ENCODE peak calls at places on chromosomes 11 and 22, in six cellular contexts. M is A549, E is PC-3, D is tibial artery, S is cardiac fibroblast, N is lower lobe of right lung. V is an unnamed sample.

GRCh38 chr11:93039841-93040240 is 70.4 kb downstream of the MTNR1B start:
- DNase-seq in M (no peak), E (no peak), D (no peak), S (peak), N (no peak), V (no peak)

GRCh38 chr11:134932761-134933160 is 520.7 kb upstream of the B3GAT1 start:
- DNase-seq in M (no peak), E (no peak), D (no peak), S (no peak), N (no peak), V (no peak)

GRCh38 chr11:97743205-97743742 is 1277.5 kb upstream of the CNTN5 start:
- DNase-seq in M (peak), E (no peak), D (no peak), S (peak), N (no peak), V (no peak)

GRCh38 chr11:61814242-61814957 is 2.4 kb downstream of the FADS1 start:
- DNase-seq in M (peak), E (peak), D (peak), S (peak), N (no peak), V (no peak)

GRCh38 chr22:50269573-50270301 is 443 bp downstream of the MAPK11 start:
- DNase-seq in M (no peak), E (peak), D (no peak), S (peak), N (no peak), V (no peak)

GRCh38 chr11:9254416-9254815 is 10.7 kb downstream of the DENND5A start:
- DNase-seq in M (no peak), E (no peak), D (no peak), S (no peak), N (no peak), V (no peak)

GRCh38 chr11:67345949-67346819 is 7.2 kb downstream of the POLD4 start:
- DNase-seq in M (peak), E (peak), D (peak), S (peak), N (no peak), V (no peak)

GRCh38 chr11:123653405-123653996 is 923 bp downstream of the SCN3B start:
- DNase-seq in M (peak), E (peak), D (no peak), S (no peak), N (no peak), V (no peak)

GRCh38 chr11:102293873-102294601 is 23.2 kb upstream of the BIRC3 start:
- DNase-seq in M (peak), E (peak), D (no peak), S (peak), N (no peak), V (peak)

GRCh38 chr22:44625981-44626687 is 75.9 kb upstream of the PRR5 start:
- DNase-seq in M (peak), E (peak), D (peak), S (peak), N (peak), V (no peak)

GRCh38 chr11:111336582-111337256 is 38.4 kb downstream of the POU2AF3 start:
- DNase-seq in M (no peak), E (no peak), D (no peak), S (peak), N (no peak), V (no peak)

GRCh38 chr11:40293655-40294342 is 1165.7 kb downstream of the LRRC4C start:
- DNase-seq in M (peak), E (peak), D (peak), S (peak), N (peak), V (peak)

GRCh38 chr22:40723396-40723933 is 44.2 kb downstream of the MCHR1 start:
- DNase-seq in M (no peak), E (no peak), D (no peak), S (no peak), N (no peak), V (no peak)

GRCh38 chr22:39999144-39999757 is 4.5 kb downstream of the FAM83F start:
- DNase-seq in M (peak), E (no peak), D (no peak), S (peak), N (no peak), V (no peak)

GRCh38 chr11:125425601-125426000 is 70.5 kb downstream of the FEZ1 start:
- DNase-seq in M (no peak), E (no peak), D (peak), S (no peak), N (no peak), V (no peak)

GRCh38 chr22:40310081-40310770 is 36.1 kb upstream of the ADSL start:
- DNase-seq in M (no peak), E (no peak), D (no peak), S (peak), N (no peak), V (peak)

GRCh38 chr11:79430280-79430679 is 10.6 kb downstream of the TENM4 start:
- DNase-seq in M (no peak), E (no peak), D (no peak), S (no peak), N (no peak), V (no peak)

GRCh38 chr11:113952070-113952469 is 22.8 kb upstream of the HTR3A start:
- DNase-seq in M (no peak), E (no peak), D (no peak), S (no peak), N (no peak), V (no peak)

GRCh38 chr11:71992331-71992730 is 6.4 kb upstream of the IL18BP start:
- DNase-seq in M (no peak), E (no peak), D (no peak), S (no peak), N (no peak), V (no peak)
- H3K4me3 ChIP-seq in M (no peak), E (no peak), D (no peak), S (no peak), N (no peak), V (no peak)

DNA sequence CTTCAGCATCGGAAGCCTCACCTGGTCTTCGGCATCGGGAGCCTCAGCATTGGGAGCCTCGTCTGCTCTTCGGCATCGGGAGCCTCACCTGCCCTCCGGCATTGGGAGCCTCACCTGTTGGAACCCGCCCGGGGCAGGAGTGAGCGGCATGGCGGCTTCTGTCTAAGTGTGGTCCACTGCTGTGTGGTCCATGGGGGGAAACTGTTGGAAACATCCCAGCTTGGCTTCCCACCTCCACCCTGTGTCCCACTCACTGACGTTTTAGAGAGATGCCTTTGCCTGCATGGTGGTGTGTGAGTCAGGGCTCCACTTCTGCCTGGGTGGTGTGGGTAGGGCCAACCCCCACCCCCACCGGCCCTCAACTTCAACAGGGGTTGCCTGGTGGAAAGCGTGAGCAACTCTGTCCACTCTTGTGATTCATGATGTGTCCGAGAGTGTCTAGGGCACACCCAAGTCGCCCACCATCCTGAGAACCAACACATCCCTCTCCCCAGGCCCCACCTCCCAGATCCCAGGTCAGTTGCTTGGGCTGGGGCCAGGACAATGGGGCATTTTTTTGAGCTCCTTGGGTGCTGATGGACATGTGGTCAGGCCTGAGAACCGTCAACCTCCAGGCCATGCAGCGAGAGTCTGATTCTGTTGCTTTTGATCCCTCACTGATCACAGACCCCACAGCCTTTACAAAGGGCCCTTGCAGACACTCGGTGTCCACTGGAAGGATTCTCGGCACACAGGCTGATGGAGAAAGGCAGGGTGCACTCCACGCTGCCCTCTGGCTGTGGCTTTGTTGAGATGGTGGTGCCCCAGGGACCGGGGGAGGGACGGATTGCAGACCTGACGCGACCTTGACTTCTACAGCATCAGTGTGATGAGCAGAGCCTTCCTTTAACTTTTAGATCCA is 406.7 kb downstream of the TBC1D22A start:
- DNase-seq in M (peak), E (peak), D (peak), S (peak), N (peak), V (no peak)
- TF ChIP-seq CTCF in M (no peak), E (peak), D (no peak), S (peak), N (no peak), V (peak)

GRCh38 chr22:17370036-17370765 is 941 bp downstream of the CECR2 start:
- DNase-seq in M (no peak), E (no peak), D (no peak), S (no peak), N (no peak), V (no peak)

GRCh38 chr22:17368727-17369552 is at the start of gene CECR2:
- DNase-seq in M (peak), E (no peak), D (no peak), S (peak), N (peak), V (no peak)

GRCh38 chr22:17371446-17371845 is 2.2 kb downstream of the CECR2 start:
- DNase-seq in M (no peak), E (no peak), D (no peak), S (no peak), N (no peak), V (no peak)

GRCh38 chr22:17369553-17370035 is 334 bp downstream of the CECR2 start:
- DNase-seq in M (no peak), E (no peak), D (no peak), S (peak), N (peak), V (no peak)

DNA sequence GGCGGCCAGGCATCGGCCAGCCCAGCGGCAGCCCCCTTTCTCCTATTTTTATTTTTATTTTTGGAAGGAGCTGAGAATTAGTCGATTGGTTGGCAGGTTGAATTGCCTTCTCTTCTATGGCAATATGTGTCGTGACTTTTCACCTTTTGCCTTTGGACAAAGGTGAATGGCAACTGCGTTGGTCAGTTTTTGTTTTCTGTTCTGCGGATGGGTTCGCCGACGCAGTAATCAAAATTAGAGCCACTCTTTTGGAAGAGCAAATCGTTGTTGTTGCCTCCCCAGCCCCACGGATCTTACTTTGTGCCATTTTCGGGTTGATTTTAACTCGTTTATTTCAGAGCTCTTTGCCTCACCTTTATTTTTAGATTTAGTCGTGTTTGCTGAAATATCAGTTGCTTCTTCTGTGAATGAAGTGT is 1.5 kb downstream of the CECR2 start:
- DNase-seq in M (no peak), E (no peak), D (no peak), S (no peak), N (no peak), V (no peak)
- H3K4me3 ChIP-seq in M (peak), E (no peak), D (peak), S (peak), N (peak), V (no peak)

GRCh38 chr11:5705688-5706087 is 16.1 kb downstream of the TRIM22 start:
- DNase-seq in M (no peak), E (no peak), D (no peak), S (no peak), N (no peak), V (no peak)
- TF ChIP-seq CTCF in M (no peak), E (no peak), D (no peak), S (no peak), N (no peak), V (no peak)

GRCh38 chr11:45095691-45096010 is 50.8 kb upstream of the PRDM11 start:
- DNase-seq in M (no peak), E (no peak), D (no peak), S (no peak), N (no peak), V (no peak)

GRCh38 chr11:45093761-45094455 is 52.5 kb upstream of the PRDM11 start:
- DNase-seq in M (no peak), E (no peak), D (no peak), S (no peak), N (no peak), V (no peak)

GRCh38 chr11:45092901-45093760 is 53.3 kb upstream of the PRDM11 start:
- DNase-seq in M (no peak), E (peak), D (no peak), S (peak), N (no peak), V (no peak)

GRCh38 chr11:45096636-45097035 is 49.8 kb upstream of the PRDM11 start:
- DNase-seq in M (no peak), E (no peak), D (no peak), S (peak), N (no peak), V (no peak)

GRCh38 chr11:45094958-45095690 is 51.3 kb upstream of the PRDM11 start:
- DNase-seq in M (no peak), E (no peak), D (no peak), S (no peak), N (no peak), V (no peak)
- H3K4me3 ChIP-seq in M (no peak), E (no peak), D (no peak), S (no peak), N (no peak), V (no peak)

DNA sequence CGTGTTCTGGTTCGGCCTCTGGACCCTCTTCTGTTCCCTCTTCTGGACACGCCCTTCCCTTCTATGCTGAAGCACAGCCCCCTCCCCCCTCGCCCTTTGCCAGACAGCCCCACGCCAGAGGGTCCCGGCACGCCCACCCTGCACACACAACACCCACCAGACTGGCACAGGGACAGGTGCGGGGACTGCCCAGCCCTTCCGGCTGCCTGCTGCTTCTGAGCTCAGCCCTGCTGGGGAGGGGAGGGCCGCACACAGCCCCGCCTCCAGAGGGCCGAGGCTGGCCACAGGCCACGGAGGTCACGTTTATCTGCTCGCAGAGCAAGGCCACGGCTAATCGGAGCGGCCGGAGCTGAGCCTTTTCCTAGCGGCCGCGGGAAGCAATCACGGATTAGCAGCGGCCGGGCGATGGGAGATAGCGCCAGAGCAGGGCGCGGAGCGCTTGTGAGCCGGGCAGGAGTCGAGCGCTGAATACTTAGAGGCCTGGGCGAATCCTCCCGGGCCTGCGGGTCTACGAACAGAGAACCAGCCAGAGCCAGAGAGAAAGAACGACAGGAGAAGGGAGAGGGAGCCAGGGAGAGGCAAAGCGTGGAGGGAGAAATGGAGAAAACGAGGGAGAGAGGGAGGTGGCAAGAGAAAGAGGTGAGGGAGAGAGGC is 21.5 kb downstream of the OTUB1 start:
- DNase-seq in M (peak), E (no peak), D (peak), S (peak), N (peak), V (no peak)
- TF ChIP-seq CTCF in M (no peak), E (no peak), D (peak), S (peak), N (peak), V (no peak)

GRCh38 chr11:45902452-45903380 is 4.4 kb downstream of the FREY1 start:
- DNase-seq in M (no peak), E (no peak), D (no peak), S (no peak), N (no peak), V (no peak)

GRCh38 chr11:45900916-45901617 is 6.0 kb downstream of the FREY1 start:
- DNase-seq in M (no peak), E (no peak), D (no peak), S (no peak), N (no peak), V (no peak)

GRCh38 chr11:45899448-45900174 is 7.5 kb downstream of the FREY1 start:
- DNase-seq in M (peak), E (peak), D (peak), S (peak), N (peak), V (peak)

GRCh38 chr11:45899086-45899447 is 8.0 kb downstream of the FREY1 start:
- DNase-seq in M (no peak), E (no peak), D (no peak), S (no peak), N (no peak), V (no peak)

GRCh38 chr11:45901646-45902045 is 5.4 kb downstream of the FREY1 start:
- DNase-seq in M (no peak), E (no peak), D (no peak), S (no peak), N (no peak), V (no peak)
- H3K4me3 ChIP-seq in M (no peak), E (no peak), D (no peak), S (no peak), N (no peak), V (no peak)

DNA sequence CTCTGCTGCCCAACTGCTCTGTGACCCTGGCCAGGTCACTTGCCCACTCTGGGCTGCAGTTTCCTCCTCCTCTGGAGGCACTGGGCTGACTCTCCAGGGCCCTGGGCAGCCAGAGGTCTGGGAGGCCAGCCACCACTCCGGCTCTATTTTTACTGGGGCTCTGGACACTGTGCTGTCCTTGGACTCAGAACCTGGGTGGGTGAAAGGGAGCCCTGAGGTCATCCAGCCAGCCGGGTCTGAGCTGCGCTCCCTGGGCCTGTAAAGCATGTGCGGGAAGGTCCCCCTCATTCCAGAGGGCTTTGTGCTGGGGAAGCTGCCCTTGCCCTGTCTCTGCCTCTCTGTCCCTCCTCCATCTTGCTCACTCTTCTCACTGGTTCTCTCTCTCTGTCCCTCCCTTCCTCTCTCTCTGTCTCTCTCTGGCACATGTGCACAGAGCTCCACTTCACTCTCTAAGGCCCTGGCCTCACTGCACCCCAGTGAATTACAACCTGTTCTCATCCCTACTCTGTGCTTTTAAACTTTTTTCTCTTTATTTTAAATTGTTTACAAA is 24.6 kb downstream of the MB start:
- DNase-seq in M (no peak), E (no peak), D (no peak), S (no peak), N (no peak), V (no peak)
- TF ChIP-seq CTCF in M (no peak), E (no peak), D (no peak), S (no peak), N (no peak), V (no peak)